ENCODE peak calls at places on chromosomes 7 and 10, in eight cellular contexts. A is activated T-cell treated with anti-CD3 and anti-CD28 coated beads for 1 hour; O is anterior cingulate cortex; H is neural crest cell; V is WTC11; N is stimulated activated CD4-positive, alpha-beta T cell treated with anti-CD3 and anti-CD28 coated beads, Interleukin-1b, Interleukin-23, amount 100 ng/mL, for 4 hours; P is smooth muscle cell of the brain vasculature; B is T-helper 1 cell. Y is an unnamed sample.
A peak's percentile ranks its signal among the peaks of the same experiment; 100 is the strongest.

GRCh38 chr10:69958232-69958902 is 94.3 kb upstream of the MACROH2A2 start:
- DNase-seq in O (no peak), B (no peak), N (no peak), H (no peak), V (peak; percentile 34), A (no peak), P (no peak), Y (peak; percentile 68)

GRCh38 chr10:87658383-87658795 is 1.3 kb upstream of the PAPSS2 start:
- DNase-seq in N (no peak), P (no peak), H (no peak), A (no peak), B (no peak), V (no peak), O (no peak), Y (peak; percentile 53)

GRCh38 chr7:82605247-82605864 is 161.8 kb upstream of the CACNA2D1 start:
- DNase-seq in O (no peak), P (no peak), B (no peak), V (no peak), N (no peak), H (peak; percentile 16), A (no peak), Y (peak; percentile 54)

GRCh38 chr7:38330861-38331709 is 57.6 kb upstream of the TARP start:
- DNase-seq in H (no peak), A (no peak), O (no peak), V (peak; percentile 83), P (no peak), B (no peak), N (no peak), Y (no peak)

GRCh38 chr7:140231779-140232491 is 55.2 kb upstream of the KDM7A start:
- DNase-seq in O (no peak), P (no peak), H (no peak), A (peak; percentile 11), V (no peak), N (peak; percentile 36), B (no peak), Y (no peak)

GRCh38 chr7:142556745-142557144 is 192.5 kb upstream of the PRSS1 start:
- DNase-seq in P (peak; percentile 79), N (no peak), B (no peak), V (peak; percentile 36), O (no peak), A (no peak), H (no peak), Y (peak; percentile 93)

GRCh38 chr7:29875741-29876140 is 69.4 kb downstream of the WIPF3 start:
- DNase-seq in P (no peak), A (no peak), O (no peak), V (no peak), B (no peak), N (no peak), H (no peak), Y (no peak)

GRCh38 chr7:22364023-22364422 is 7.1 kb upstream of the RAPGEF5 start:
- DNase-seq in O (no peak), A (no peak), P (no peak), N (no peak), B (no peak), V (no peak), H (no peak), Y (no peak)

GRCh38 chr7:139720705-139721231 is 57.0 kb downstream of the HIPK2 start:
- DNase-seq in B (no peak), V (no peak), O (no peak), H (no peak), A (no peak), N (no peak), P (no peak), Y (peak; percentile 86)

GRCh38 chr10:97459111-97459510 is 13.1 kb downstream of the ZDHHC16 start:
- DNase-seq in B (no peak), V (no peak), N (no peak), H (no peak), A (no peak), O (no peak), P (no peak), Y (no peak)

GRCh38 chr10:50396491-50397311 is 145.4 kb upstream of the ASAH2 start:
- DNase-seq in H (no peak), P (no peak), B (no peak), A (no peak), V (no peak), O (no peak), N (no peak), Y (no peak)

Y was measured in lung microvascular endothelial cell.